ENCODE peak calls at places on chromosomes 7 and 10, in six cellular contexts. V is HCT116, J is fibroblast of lung, H is neural progenitor cell, S is astrocyte, Y is HepG2. G is an unnamed sample.
A peak's percentile ranks its signal among the peaks of the same experiment; 100 is the strongest.

GRCh38 chr7:8564296-8564695 is 130.9 kb downstream of the NXPH1 start:
- DNase-seq in H (no peak), V (no peak), Y (no peak), J (no peak), S (no peak), G (no peak)

GRCh38 chr10:48658243-48658888 is 26.3 kb upstream of the WDFY4 start:
- DNase-seq in Y (peak; percentile 56), H (peak; percentile 88), J (peak; percentile 36), S (peak; percentile 15), V (peak; percentile 55), G (peak; percentile 96)

GRCh38 chr7:36283711-36284130 is 105.9 kb upstream of the ANLN start:
- DNase-seq in H (no peak), Y (no peak), S (no peak), V (no peak), J (no peak), G (peak; percentile 69)

GRCh38 chr7:491292-491957 is 28.2 kb downstream of the PDGFA start:
- DNase-seq in V (no peak), J (no peak), S (no peak), H (no peak), Y (peak; percentile 48), G (no peak)

GRCh38 chr7:40177071-40177470 is 42.3 kb downstream of the SUGCT start:
- DNase-seq in Y (no peak), V (no peak), S (no peak), H (no peak), J (no peak), G (no peak)

GRCh38 chr10:95225136-95225535 is 31.1 kb downstream of the ACSM6 start:
- DNase-seq in Y (no peak), J (no peak), S (no peak), H (no peak), V (no peak), G (no peak)

GRCh38 chr7:657565-658119 is 68.9 kb upstream of the DNAAF5 start:
- DNase-seq in Y (no peak), H (no peak), V (no peak), J (no peak), S (no peak), G (no peak)

GRCh38 chr10:47183726-47184084 is 116.3 kb upstream of the GDF10 start:
- DNase-seq in H (no peak), Y (no peak), S (no peak), V (no peak), J (no peak), G (peak; percentile 21)

GRCh38 chr7:94258856-94259255 is 135.8 kb upstream of the COL1A2 start:
- DNase-seq in J (no peak), V (no peak), S (no peak), Y (no peak), H (peak; percentile 35), G (peak; percentile 88)

GRCh38 chr10:107542607-107543006 is 378.1 kb upstream of the SORCS1 start:
- DNase-seq in H (no peak), V (no peak), Y (no peak), S (no peak), J (no peak), G (no peak)

DNA sequence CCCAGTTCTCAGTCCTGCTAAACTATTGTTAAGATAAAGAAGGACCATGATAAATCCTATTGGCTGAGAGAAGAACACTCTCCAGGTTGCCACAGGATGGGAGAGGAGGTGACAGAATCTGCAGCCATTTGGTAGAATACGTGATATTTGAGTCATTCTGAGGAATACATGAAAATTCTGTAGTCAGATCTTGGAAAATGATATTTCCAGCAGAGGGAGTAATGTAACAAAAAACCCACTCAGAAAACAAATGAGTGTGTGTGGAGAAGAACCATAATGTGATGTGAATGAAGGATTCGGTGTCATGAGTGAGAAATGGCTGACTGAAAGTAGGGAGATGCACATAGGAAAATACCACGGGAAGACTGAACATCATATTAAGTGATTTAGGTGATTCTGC is 128.5 kb upstream of the PFKP start:
- DNase-seq in Y (peak; percentile 5), H (no peak), V (no peak), S (no peak), J (peak; percentile 11), G (no peak)
- TF ChIP-seq CTCF in Y (peak; percentile 31), H (no peak), V (no peak), S (no peak), J (peak; percentile 12), G (no peak)

GRCh38 chr7:22962775-22963358 is 51.1 kb downstream of the HYCC1 start:
- DNase-seq in S (peak; percentile 8), J (peak; percentile 19), H (no peak), Y (no peak), V (no peak), G (no peak)

GRCh38 chr7:22954251-22954650 is 59.7 kb downstream of the HYCC1 start:
- DNase-seq in V (no peak), H (no peak), Y (no peak), J (no peak), S (no peak), G (no peak)

DNA sequence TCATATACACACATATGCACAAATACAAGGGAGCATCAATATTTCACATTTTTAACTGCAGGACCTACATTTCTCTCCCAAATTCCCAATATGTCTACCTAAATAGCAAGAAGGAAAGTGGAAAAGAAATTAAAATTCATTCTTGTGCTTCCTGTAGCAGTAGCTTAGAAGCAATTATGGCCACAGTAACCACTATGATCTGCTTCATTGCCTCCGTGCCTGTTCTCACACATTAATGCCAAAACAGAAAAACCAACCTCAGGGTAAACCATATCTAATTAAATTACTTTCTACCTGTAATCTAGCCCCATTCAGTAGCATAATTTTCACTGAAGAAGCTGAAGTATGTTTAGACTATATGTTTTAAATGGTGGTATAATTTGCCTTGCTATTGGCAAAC is 55.2 kb downstream of the HYCC1 start:
- DNase-seq in J (no peak), Y (no peak), V (no peak), S (no peak), H (no peak), G (no peak)
- H3K4me3 ChIP-seq in J (no peak overlapping the region), Y (no peak overlapping the region), V (no peak overlapping the region), S (no peak overlapping the region), H (no peak overlapping the region), G (no peak overlapping the region)

DNA sequence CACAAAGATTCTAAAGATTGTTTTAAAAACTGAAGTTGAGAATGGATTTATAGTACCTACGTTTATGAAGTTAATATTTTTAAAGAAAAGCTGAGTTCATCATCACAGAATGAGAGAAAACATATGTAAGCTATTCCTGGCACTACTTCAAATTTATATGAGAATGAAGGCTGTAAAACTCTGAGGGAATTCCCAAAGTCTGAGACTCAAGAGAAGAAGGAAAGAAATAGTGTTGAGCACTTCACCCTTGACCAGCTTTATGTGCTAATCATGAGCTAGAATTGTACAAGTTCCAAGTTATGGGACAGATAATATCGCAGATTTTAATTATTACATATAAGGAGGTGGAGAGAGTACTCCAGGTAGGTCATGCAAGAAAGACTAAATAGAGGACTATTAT is 323.7 kb upstream of the GNAI1 start:
- DNase-seq in Y (no peak), H (no peak), S (no peak), V (no peak), J (no peak), G (no peak)
- H3K9ac ChIP-seq in Y (no peak overlapping the region), H (no peak overlapping the region), S (no peak overlapping the region), V (no peak overlapping the region), J (no peak overlapping the region), G (no peak overlapping the region)

DNA sequence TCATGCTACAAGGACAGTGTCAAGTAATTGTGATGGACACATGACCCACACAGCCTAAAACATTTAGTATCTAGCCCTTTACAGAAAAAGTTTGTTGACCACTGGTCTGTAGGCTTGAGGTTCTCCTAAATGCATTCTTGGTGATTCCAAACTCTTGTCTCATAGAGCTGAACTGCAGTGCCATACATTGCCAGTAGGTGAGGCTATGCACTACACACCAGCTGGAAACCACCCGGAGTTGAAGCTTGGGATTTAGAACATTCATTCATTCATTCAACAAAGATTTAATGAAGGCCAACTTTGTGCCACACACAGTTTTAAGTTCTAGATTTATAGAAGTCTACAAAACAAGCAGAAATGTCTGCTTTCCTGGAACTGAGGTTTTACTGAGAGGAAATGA is 77.3 kb upstream of the TCF7L2 start:
- DNase-seq in Y (no peak), H (no peak), S (no peak), J (no peak), V (peak; percentile 18), G (peak; percentile 66)
- TF ChIP-seq CTCF in Y (peak; percentile 13), H (peak; percentile 28), S (peak; percentile 25), J (peak; percentile 37), V (peak; percentile 74), G (peak; percentile 70)

GRCh38 chr10:130862122-130862521 is 449.4 kb downstream of the TCERG1L start:
- DNase-seq in S (no peak), J (no peak), Y (no peak), H (no peak), V (no peak), G (no peak)
- H3K4me3 ChIP-seq in S (no peak overlapping the region), J (no peak overlapping the region), Y (no peak overlapping the region), H (no peak overlapping the region), V (no peak overlapping the region), G (no peak overlapping the region)

GRCh38 chr10:51321300-51321699 is 247.0 kb downstream of the PRKG1 start:
- DNase-seq in V (no peak), H (no peak), J (no peak), S (no peak), Y (no peak), G (no peak)

GRCh38 chr10:51325649-51326048 is 251.4 kb downstream of the PRKG1 start:
- DNase-seq in S (no peak), H (no peak), Y (no peak), J (no peak), V (no peak), G (no peak)

GRCh38 chr10:51326174-51326573 is 251.9 kb downstream of the PRKG1 start:
- DNase-seq in Y (no peak), H (no peak), J (no peak), S (no peak), V (no peak), G (no peak)

GRCh38 chr10:51327432-51327831 is 253.1 kb downstream of the PRKG1 start:
- DNase-seq in J (no peak), V (no peak), H (no peak), S (no peak), Y (no peak), G (no peak)

GRCh38 chr10:51321968-51322367 is 247.7 kb downstream of the PRKG1 start:
- DNase-seq in H (no peak), V (no peak), S (no peak), J (no peak), Y (no peak), G (no peak)
- H3K9ac ChIP-seq in H (no peak overlapping the region), V (no peak overlapping the region), S (no peak overlapping the region), J (no peak overlapping the region), Y (no peak overlapping the region), G (no peak overlapping the region)